ENCODE peak calls at places on chromosomes 11 and 22, in eight cellular contexts. Z is stimulated activated CD4-positive, alpha-beta T cell treated with anti-CD3 and anti-CD28 coated beads, Interleukin-12 subunit alpha, Interleukin-12 subunit beta, amount 100 ng/mL, for 4 hours; J is fibroblast of mammary gland; H is AG04450; I is GM19239; G is aorta; K is adrenal gland; S is AG09319. X is an unnamed sample.

GRCh38 chr11:113952588-113952987 is 22.3 kb upstream of the HTR3A start:
- DNase-seq in Z (no peak), J (peak), H (no peak), I (no peak), G (no peak), K (no peak), S (no peak), X (no peak)

GRCh38 chr11:76638267-76639197 is 32.0 kb downstream of the LRRC32 start:
- DNase-seq in Z (no peak), J (no peak), H (no peak), I (no peak), G (peak), K (no peak), S (no peak), X (no peak)

GRCh38 chr22:42792909-42793847 is 63.9 kb downstream of the ARFGAP3 start:
- DNase-seq in Z (no peak), J (no peak), H (no peak), I (no peak), G (peak), K (peak), S (no peak), X (no peak)

GRCh38 chr11:130765951-130766649 is 150.2 kb downstream of the SNX19 start:
- DNase-seq in Z (no peak), J (peak), H (no peak), I (no peak), G (no peak), K (no peak), S (no peak), X (peak)

GRCh38 chr22:21730535-21731308 is 4.9 kb downstream of the YPEL1 start:
- DNase-seq in Z (no peak), J (no peak), H (no peak), I (no peak), G (no peak), K (no peak), S (no peak), X (no peak)

GRCh38 chr22:29459773-29460172 is 20.2 kb upstream of the NEFH start:
- DNase-seq in Z (no peak), J (no peak), H (no peak), I (no peak), G (peak), K (no peak), S (no peak), X (no peak)

GRCh38 chr11:102868359-102868758 is 6.4 kb downstream of the MMP12 start:
- DNase-seq in Z (no peak), J (peak), H (no peak), I (no peak), G (no peak), K (no peak), S (no peak), X (no peak)

GRCh38 chr11:128725630-128726461 is 32.0 kb downstream of the FLI1 start:
- DNase-seq in Z (no peak), J (no peak), H (peak), I (no peak), G (no peak), K (no peak), S (peak), X (peak)

GRCh38 chr11:67632175-67632981 is 2.6 kb upstream of the NUDT8 start:
- DNase-seq in Z (no peak), J (no peak), H (no peak), I (no peak), G (peak), K (no peak), S (no peak), X (no peak)

GRCh38 chr11:6570691-6571427 is 32.6 kb downstream of the RRP8 start:
- DNase-seq in Z (no peak), J (no peak), H (no peak), I (no peak), G (peak), K (no peak), S (no peak), X (no peak)

GRCh38 chr11:116993599-116993998 is 104.6 kb downstream of the SIK3 start:
- DNase-seq in Z (no peak), J (peak), H (no peak), I (no peak), G (no peak), K (no peak), S (no peak), X (no peak)

GRCh38 chr22:30872282-30873041 is 96.1 kb downstream of the MORC2 start:
- DNase-seq in Z (no peak), J (no peak), H (no peak), I (no peak), G (peak), K (no peak), S (no peak), X (no peak)

GRCh38 chr11:61912530-61912898 is 4.9 kb downstream of the RAB3IL1 start:
- DNase-seq in Z (no peak), J (no peak), H (no peak), I (no peak), G (peak), K (no peak), S (no peak), X (no peak)

GRCh38 chr22:46794067-46794466 is 31.6 kb downstream of the TBC1D22A start:
- DNase-seq in Z (no peak), J (no peak), H (no peak), I (no peak), G (peak), K (no peak), S (no peak), X (no peak)